ENCODE peak calls at places on chromosomes 13 and 19, in ten cellular contexts. W is choroid plexus epithelial cell, S is upper lobe of left lung, V is pancreas, I is OCI-LY7, H is GM12878, J is lower leg skin, O is psoas muscle, T is NB4, X is WERI-Rb-1. N is an unnamed sample.

GRCh38 chr19:4597975-4598671 is 38.6 kb upstream of the SEMA6B start:
- DNase-seq in I (peak), O (no peak), X (peak), V (peak), J (no peak), T (peak), H (no peak), W (no peak), S (peak), N (no peak)

GRCh38 chr13:72458701-72459100 is 268.7 kb downstream of the MZT1 start:
- DNase-seq in X (no peak), J (no peak), H (no peak), W (peak), V (no peak), O (no peak), T (no peak), I (no peak), S (no peak), N (no peak)

GRCh38 chr13:94323746-94324408 is 155.6 kb downstream of the DCT start:
- DNase-seq in S (no peak), O (no peak), X (no peak), H (no peak), T (no peak), V (no peak), W (no peak), J (no peak), I (peak), N (peak)

GRCh38 chr19:39192846-39193245 is 3.9 kb upstream of the NCCRP1 start:
- DNase-seq in J (no peak), W (peak), S (no peak), T (no peak), X (no peak), V (no peak), O (no peak), H (no peak), I (no peak), N (no peak)

GRCh38 chr19:11421607-11422098 is 2.5 kb upstream of the RGL3 start:
- DNase-seq in V (peak), S (peak), X (peak), I (peak), O (peak), J (no peak), W (no peak), H (no peak), T (no peak), N (no peak)

GRCh38 chr19:39211731-39212376 is 7.8 kb upstream of the SYCN start:
- DNase-seq in S (no peak), I (no peak), X (peak), V (no peak), H (no peak), J (no peak), W (no peak), O (no peak), T (no peak), N (no peak)

GRCh38 chr19:3690551-3691371 is 9.5 kb downstream of the PIP5K1C start:
- DNase-seq in J (no peak), T (no peak), I (no peak), O (no peak), S (no peak), X (no peak), W (no peak), V (no peak), H (no peak), N (no peak)

GRCh38 chr13:33150146-33150545 is 133.9 kb downstream of the KL start:
- DNase-seq in I (no peak), O (no peak), J (no peak), H (no peak), X (no peak), T (no peak), V (no peak), W (peak), S (no peak), N (no peak)

GRCh38 chr13:105485061-105485460 is 1050.4 kb downstream of the EFNB2 start:
- DNase-seq in W (no peak), J (no peak), O (no peak), H (no peak), S (no peak), T (no peak), I (no peak), X (no peak), V (no peak), N (no peak)

GRCh38 chr19:8131517-8131916 is 17.9 kb downstream of the FBN3 start:
- DNase-seq in T (no peak), O (no peak), V (no peak), W (no peak), S (no peak), H (no peak), J (no peak), X (no peak), I (no peak), N (no peak)

GRCh38 chr19:33022472-33023116 is 42.1 kb downstream of the RHPN2 start:
- DNase-seq in V (no peak), J (no peak), H (no peak), S (no peak), O (no peak), I (no peak), W (peak), X (no peak), T (no peak), N (no peak)
- H3K4me3 ChIP-seq in V (no peak), J (no peak), H (no peak), S (no peak), O (no peak), I (no peak), W (no peak), X (no peak), T (no peak), N (no peak)

DNA sequence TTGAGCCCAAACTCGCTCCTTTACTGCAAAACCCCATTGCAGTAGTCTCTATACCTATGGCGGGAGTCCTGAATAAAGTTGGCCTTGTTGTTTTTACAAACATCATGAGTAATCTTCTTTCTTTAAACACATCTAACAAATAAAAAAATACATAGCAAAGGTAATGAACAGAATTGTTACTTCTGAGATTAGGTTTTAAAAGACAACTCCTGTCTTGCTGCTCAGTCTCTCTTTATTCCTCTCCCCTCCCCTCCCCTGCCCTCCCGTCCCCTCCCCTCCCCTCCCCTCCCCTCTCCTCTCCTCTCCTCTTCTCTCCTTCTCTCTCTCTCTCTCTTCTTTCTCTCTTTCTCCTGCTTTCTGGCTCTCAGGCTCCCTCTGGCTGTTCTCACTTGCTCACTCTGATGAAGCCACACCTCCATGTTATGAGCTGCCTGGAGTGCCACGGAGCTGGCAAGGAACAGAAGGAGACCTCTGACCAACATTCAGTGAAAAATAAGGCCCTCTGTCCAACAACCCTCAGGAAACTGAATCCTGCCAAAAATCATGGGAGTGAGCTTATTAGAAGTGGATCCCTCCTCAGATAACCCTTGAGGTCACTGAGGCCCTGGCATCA is 300.7 kb upstream of the MIR17HG start:
- DNase-seq in X (peak), V (no peak), O (no peak), J (no peak), W (peak), I (no peak), H (no peak), T (no peak), S (no peak), N (no peak)
- TF ChIP-seq CTCF in X (peak), V (no peak), O (no peak), J (no peak), W (peak), I (no peak), H (no peak), T (no peak), S (no peak), N (no peak)

GRCh38 chr13:44919103-44919804 is 70.0 kb downstream of the NUFIP1 start:
- DNase-seq in J (no peak), H (no peak), I (no peak), O (no peak), T (no peak), X (no peak), V (peak), S (no peak), W (peak), N (no peak)
- H3K4me3 ChIP-seq in J (no peak), H (peak), I (peak), O (peak), T (peak), X (peak), V (peak), S (no peak), W (no peak), N (peak)

DNA sequence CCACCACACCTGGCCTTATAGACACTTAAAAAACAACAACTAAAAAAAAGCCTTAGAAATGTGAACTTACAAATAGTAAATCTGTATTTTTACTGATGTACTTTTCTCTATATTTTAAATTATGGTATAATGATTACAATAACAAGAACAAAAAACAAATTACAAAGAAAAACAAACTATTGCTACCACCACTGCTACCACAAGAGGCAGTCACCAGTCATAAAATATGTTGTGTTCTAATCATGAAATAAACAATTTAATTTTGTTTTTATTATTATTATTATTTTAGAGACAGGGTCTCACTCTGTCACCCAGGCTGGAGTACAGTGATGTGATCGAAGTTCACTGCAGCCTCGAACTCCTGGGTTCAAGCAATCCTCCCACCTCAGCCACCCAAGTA is 72.2 kb downstream of the DIAPH3 start:
- DNase-seq in X (no peak), O (no peak), S (no peak), T (no peak), W (peak), H (no peak), J (no peak), I (no peak), V (no peak), N (no peak)
- TF ChIP-seq CTCF in X (no peak), O (no peak), S (no peak), T (no peak), W (peak), H (no peak), J (no peak), I (no peak), V (no peak), N (no peak)

DNA sequence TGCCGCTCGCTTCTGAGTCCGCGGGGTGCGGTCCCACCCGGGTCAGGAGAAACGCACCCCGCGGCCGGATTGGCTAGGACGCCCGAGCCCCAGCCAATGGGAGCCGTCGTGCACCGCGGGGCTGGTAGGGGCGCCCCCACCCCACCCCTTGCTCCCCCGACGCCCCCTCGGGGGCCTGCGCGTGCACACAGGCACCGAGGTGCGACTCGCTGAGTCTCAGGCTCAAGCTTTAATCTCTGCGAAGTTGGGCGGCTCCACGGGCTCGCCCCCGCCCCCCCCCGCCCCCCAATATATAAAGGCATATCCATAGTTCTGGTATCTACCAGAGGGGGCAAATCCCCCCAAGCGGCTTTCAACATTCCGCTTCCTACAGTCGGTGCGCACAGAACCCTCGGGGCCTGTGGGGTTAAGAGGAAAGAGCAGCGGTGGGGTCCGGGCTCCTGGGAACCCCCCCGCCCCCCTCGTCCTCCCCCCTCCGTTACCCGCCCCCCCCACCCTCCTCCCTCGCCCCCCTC is at the start of gene COX6B2:
- DNase-seq in X (no peak), J (no peak), V (no peak), W (no peak), O (no peak), H (no peak), I (no peak), T (no peak), S (peak), N (no peak)
- H3K4me3 ChIP-seq in X (peak), J (no peak), V (peak), W (peak), O (peak), H (no peak), I (peak), T (no peak), S (peak), N (peak)

N was measured in GM12864.